ENCODE peak calls at places on chromosome 4, in four cellular contexts. L is RWPE1, I is GM03348, X is activated T-helper 1 cell treated with Interleukin-2 at 50 U/mL for 16 hours. Z is an unnamed sample.

GRCh38 chr4:153465922-153466636 is at the start of gene TMEM131L:
- DNase-seq in L (peak; percentile 71), I (peak; percentile 96), X (peak; percentile 58), Z (peak; percentile 73)

GRCh38 chr4:120672558-120673147 is 249.9 kb downstream of the PRDM5 start:
- DNase-seq in X (no peak), L (no peak), I (no peak), Z (no peak)

GRCh38 chr4:98358630-98359248 is 97.6 kb downstream of the RAP1GDS1 start:
- DNase-seq in L (no peak), I (no peak), X (no peak), Z (no peak)

GRCh38 chr4:87657525-87657924 is 7.4 kb downstream of the DMP1 start:
- DNase-seq in X (no peak), I (no peak), L (peak; percentile 72), Z (no peak)

GRCh38 chr4:173213296-173213695 is 44.7 kb downstream of the GALNT7 start:
- DNase-seq in X (no peak), L (no peak), I (no peak), Z (no peak)

GRCh38 chr4:138449938-138450337 is 207.8 kb upstream of the SLC7A11 start:
- DNase-seq in X (no peak), I (no peak), L (no peak), Z (no peak)

GRCh38 chr4:98996056-98996941 is 778 bp downstream of the METAP1 start:
- DNase-seq in L (peak; percentile 26), X (no peak), I (peak; percentile 36), Z (peak; percentile 33)

GRCh38 chr4:51997647-51998046 is 22.5 kb downstream of the LRRC66 start:
- DNase-seq in X (no peak), I (no peak), L (no peak), Z (no peak)

GRCh38 chr4:80206541-80207171 is 9.4 kb downstream of the PRDM8 start:
- DNase-seq in I (no peak), X (no peak), L (no peak), Z (no peak)

GRCh38 chr4:101695176-101695575 is 95.4 kb upstream of the BANK1 start:
- DNase-seq in I (no peak), X (no peak), L (peak; percentile 11), Z (no peak)

GRCh38 chr4:4289055-4289454 is 899 bp downstream of the LYAR start:
- DNase-seq in I (no peak), L (no peak), X (no peak), Z (no peak)